ENCODE peak calls at places on chromosomes 13 and 19, in seven cellular contexts. T is EH; E is WTC11; P is HT-29; B is activated naive CD4-positive, alpha-beta T cell; X is brain microvascular endothelial cell; G is GM23338. Z is an unnamed sample.

GRCh38 chr13:111140562-111141105 is 25.5 kb downstream of the ARHGEF7 start:
- DNase-seq in T (no peak), E (no peak), P (no peak), B (no peak), X (no peak), G (no peak), Z (no peak)

GRCh38 chr19:14577264-14577663 is 5.4 kb upstream of the NDUFB7 start:
- DNase-seq in T (no peak), E (no peak), P (no peak), B (no peak), X (no peak), G (no peak), Z (no peak)

GRCh38 chr19:44176590-44176989 is 11.7 kb downstream of the ZNF226 start:
- DNase-seq in T (peak; percentile 7), E (no peak), P (no peak), B (no peak), X (no peak), G (no peak), Z (no peak)

GRCh38 chr13:59384154-59384553 is 779.6 kb downstream of the DIAPH3 start:
- DNase-seq in T (no peak), E (no peak), P (no peak), B (no peak), X (no peak), G (no peak), Z (no peak)

GRCh38 chr19:57946316-57946715 is 1.2 kb downstream of the ZNF256 start:
- DNase-seq in T (no peak), E (no peak), P (no peak), B (no peak), X (no peak), G (no peak), Z (no peak)

GRCh38 chr13:33722216-33722900 is 95.6 kb upstream of the RFC3 start:
- DNase-seq in T (no peak), E (no peak), P (no peak), B (no peak), X (no peak), G (no peak), Z (no peak)

GRCh38 chr19:7847664-7848063 is 17.6 kb downstream of the EVI5L start:
- DNase-seq in T (no peak), E (no peak), P (no peak), B (no peak), X (no peak), G (no peak), Z (no peak)

GRCh38 chr19:46963093-46963734 is 56.4 kb upstream of the NPAS1 start:
- DNase-seq in T (peak; percentile 98), E (no peak), P (no peak), B (no peak), X (peak; percentile 96), G (no peak), Z (no peak)

GRCh38 chr19:1837625-1838105 is 10.6 kb downstream of the REXO1 start:
- DNase-seq in T (peak; percentile 41), E (peak; percentile 88), P (peak; percentile 40), B (peak; percentile 49), X (no peak), G (peak; percentile 82), Z (no peak)

GRCh38 chr19:38684078-38684861 is 36.8 kb downstream of the ACTN4 start:
- DNase-seq in T (peak; percentile 95), E (no peak), P (peak; percentile 98), B (no peak), X (peak; percentile 70), G (no peak), Z (peak; percentile 100)